ENCODE peak calls at places on chromosomes 12 and 14, in five cellular contexts. One of them, this sample, is unnamed.

GRCh38 chr12:106082216-106083175 is 56.3 kb downstream of the NUAK1 start:
- DNase-seq in activated B cell treated with CpG ODN at 0.5 μM for 24 hours: no peak
- DNase-seq in ovary: no peak
- DNase-seq in activated T-cell treated with anti-CD3 and anti-CD28 coated beads, Interleukin-2, amount 50 U/mL, for 1 hour: no peak
- DNase-seq in stimulated activated CD4-positive, alpha-beta T cell treated with anti-CD3 and anti-CD28 coated beads, Interleukin-1b, Interleukin-23, amount 100 ng/mL, for 48 hours: no peak
- DNase-seq in this sample: no peak

GRCh38 chr12:56957229-56958052 is at the start of gene RDH16:
- DNase-seq in stimulated activated CD4-positive, alpha-beta T cell treated with anti-CD3 and anti-CD28 coated beads, Interleukin-1b, Interleukin-23, amount 100 ng/mL, for 48 hours: no peak
- DNase-seq in activated B cell treated with CpG ODN at 0.5 μM for 24 hours: no peak
- DNase-seq in activated T-cell treated with anti-CD3 and anti-CD28 coated beads, Interleukin-2, amount 50 U/mL, for 1 hour: no peak
- DNase-seq in ovary: no peak
- DNase-seq in this sample: no peak

GRCh38 chr14:35669782-35670181 is 135.8 kb downstream of the INSM2 start:
- DNase-seq in activated T-cell treated with anti-CD3 and anti-CD28 coated beads, Interleukin-2, amount 50 U/mL, for 1 hour: no peak
- DNase-seq in activated B cell treated with CpG ODN at 0.5 μM for 24 hours: no peak
- DNase-seq in ovary: no peak
- DNase-seq in stimulated activated CD4-positive, alpha-beta T cell treated with anti-CD3 and anti-CD28 coated beads, Interleukin-1b, Interleukin-23, amount 100 ng/mL, for 48 hours: no peak
- DNase-seq in this sample: no peak

GRCh38 chr12:114759635-114760034 is 75.7 kb upstream of the TBX3 start:
- DNase-seq in ovary: no peak
- DNase-seq in activated T-cell treated with anti-CD3 and anti-CD28 coated beads, Interleukin-2, amount 50 U/mL, for 1 hour: no peak
- DNase-seq in stimulated activated CD4-positive, alpha-beta T cell treated with anti-CD3 and anti-CD28 coated beads, Interleukin-1b, Interleukin-23, amount 100 ng/mL, for 48 hours: no peak
- DNase-seq in activated B cell treated with CpG ODN at 0.5 μM for 24 hours: no peak
- DNase-seq in this sample: no peak

GRCh38 chr12:117273091-117273490 is 82.8 kb upstream of the FBXO21 start:
- DNase-seq in activated T-cell treated with anti-CD3 and anti-CD28 coated beads, Interleukin-2, amount 50 U/mL, for 1 hour: no peak
- DNase-seq in activated B cell treated with CpG ODN at 0.5 μM for 24 hours: no peak
- DNase-seq in ovary: no peak
- DNase-seq in stimulated activated CD4-positive, alpha-beta T cell treated with anti-CD3 and anti-CD28 coated beads, Interleukin-1b, Interleukin-23, amount 100 ng/mL, for 48 hours: no peak
- DNase-seq in this sample: no peak

GRCh38 chr12:93380480-93381121 is 2.9 kb downstream of the NUDT4 start:
- DNase-seq in stimulated activated CD4-positive, alpha-beta T cell treated with anti-CD3 and anti-CD28 coated beads, Interleukin-1b, Interleukin-23, amount 100 ng/mL, for 48 hours: no peak
- DNase-seq in activated B cell treated with CpG ODN at 0.5 μM for 24 hours: no peak
- DNase-seq in activated T-cell treated with anti-CD3 and anti-CD28 coated beads, Interleukin-2, amount 50 U/mL, for 1 hour: no peak
- DNase-seq in ovary: no peak
- DNase-seq in this sample: no peak

GRCh38 chr14:34539407-34540180 is at the start of gene EAPP:
- DNase-seq in ovary: peak
- DNase-seq in activated T-cell treated with anti-CD3 and anti-CD28 coated beads, Interleukin-2, amount 50 U/mL, for 1 hour: peak
- DNase-seq in stimulated activated CD4-positive, alpha-beta T cell treated with anti-CD3 and anti-CD28 coated beads, Interleukin-1b, Interleukin-23, amount 100 ng/mL, for 48 hours: peak
- DNase-seq in activated B cell treated with CpG ODN at 0.5 μM for 24 hours: peak
- DNase-seq in this sample: peak

GRCh38 chr14:25122188-25122587 is 72.2 kb upstream of the STXBP6 start:
- DNase-seq in ovary: no peak
- DNase-seq in activated T-cell treated with anti-CD3 and anti-CD28 coated beads, Interleukin-2, amount 50 U/mL, for 1 hour: no peak
- DNase-seq in activated B cell treated with CpG ODN at 0.5 μM for 24 hours: no peak
- DNase-seq in stimulated activated CD4-positive, alpha-beta T cell treated with anti-CD3 and anti-CD28 coated beads, Interleukin-1b, Interleukin-23, amount 100 ng/mL, for 48 hours: no peak
- DNase-seq in this sample: no peak

GRCh38 chr12:106333010-106333409 is 24.5 kb upstream of the POLR3B start:
- DNase-seq in activated B cell treated with CpG ODN at 0.5 μM for 24 hours: no peak
- DNase-seq in activated T-cell treated with anti-CD3 and anti-CD28 coated beads, Interleukin-2, amount 50 U/mL, for 1 hour: no peak
- DNase-seq in stimulated activated CD4-positive, alpha-beta T cell treated with anti-CD3 and anti-CD28 coated beads, Interleukin-1b, Interleukin-23, amount 100 ng/mL, for 48 hours: no peak
- DNase-seq in ovary: no peak
- DNase-seq in this sample: no peak

GRCh38 chr12:96210376-96211055 is 16.3 kb downstream of the ELK3 start:
- DNase-seq in activated B cell treated with CpG ODN at 0.5 μM for 24 hours: peak
- DNase-seq in stimulated activated CD4-positive, alpha-beta T cell treated with anti-CD3 and anti-CD28 coated beads, Interleukin-1b, Interleukin-23, amount 100 ng/mL, for 48 hours: peak
- DNase-seq in activated T-cell treated with anti-CD3 and anti-CD28 coated beads, Interleukin-2, amount 50 U/mL, for 1 hour: peak
- DNase-seq in ovary: no peak
- DNase-seq in this sample: no peak

GRCh38 chr14:52044791-52045522 is 23.9 kb downstream of the NID2 start:
- DNase-seq in stimulated activated CD4-positive, alpha-beta T cell treated with anti-CD3 and anti-CD28 coated beads, Interleukin-1b, Interleukin-23, amount 100 ng/mL, for 48 hours: no peak
- DNase-seq in ovary: no peak
- DNase-seq in activated T-cell treated with anti-CD3 and anti-CD28 coated beads, Interleukin-2, amount 50 U/mL, for 1 hour: no peak
- DNase-seq in activated B cell treated with CpG ODN at 0.5 μM for 24 hours: no peak
- DNase-seq in this sample: no peak

GRCh38 chr12:129258781-129259318 is 405.6 kb downstream of the GLT1D1 start:
- DNase-seq in activated B cell treated with CpG ODN at 0.5 μM for 24 hours: no peak
- DNase-seq in activated T-cell treated with anti-CD3 and anti-CD28 coated beads, Interleukin-2, amount 50 U/mL, for 1 hour: no peak
- DNase-seq in ovary: no peak
- DNase-seq in stimulated activated CD4-positive, alpha-beta T cell treated with anti-CD3 and anti-CD28 coated beads, Interleukin-1b, Interleukin-23, amount 100 ng/mL, for 48 hours: no peak
- DNase-seq in this sample: no peak

GRCh38 chr14:90675399-90675798 is 140.8 kb downstream of the TTC7B start:
- DNase-seq in ovary: no peak
- DNase-seq in stimulated activated CD4-positive, alpha-beta T cell treated with anti-CD3 and anti-CD28 coated beads, Interleukin-1b, Interleukin-23, amount 100 ng/mL, for 48 hours: no peak
- DNase-seq in activated T-cell treated with anti-CD3 and anti-CD28 coated beads, Interleukin-2, amount 50 U/mL, for 1 hour: no peak
- DNase-seq in activated B cell treated with CpG ODN at 0.5 μM for 24 hours: no peak
- DNase-seq in this sample: no peak

GRCh38 chr12:7155471-7156034 is 25.4 kb downstream of the CLSTN3 start:
- DNase-seq in activated T-cell treated with anti-CD3 and anti-CD28 coated beads, Interleukin-2, amount 50 U/mL, for 1 hour: no peak
- DNase-seq in activated B cell treated with CpG ODN at 0.5 μM for 24 hours: no peak
- DNase-seq in ovary: no peak
- DNase-seq in stimulated activated CD4-positive, alpha-beta T cell treated with anti-CD3 and anti-CD28 coated beads, Interleukin-1b, Interleukin-23, amount 100 ng/mL, for 48 hours: no peak
- DNase-seq in this sample: peak

GRCh38 chr12:12788675-12789368 is 3.4 kb downstream of the APOLD1 start:
- DNase-seq in ovary: peak
- DNase-seq in stimulated activated CD4-positive, alpha-beta T cell treated with anti-CD3 and anti-CD28 coated beads, Interleukin-1b, Interleukin-23, amount 100 ng/mL, for 48 hours: peak
- DNase-seq in activated T-cell treated with anti-CD3 and anti-CD28 coated beads, Interleukin-2, amount 50 U/mL, for 1 hour: peak
- DNase-seq in activated B cell treated with CpG ODN at 0.5 μM for 24 hours: no peak
- DNase-seq in this sample: no peak

GRCh38 chr12:70178038-70178437 is 65.2 kb upstream of the CNOT2 start:
- DNase-seq in stimulated activated CD4-positive, alpha-beta T cell treated with anti-CD3 and anti-CD28 coated beads, Interleukin-1b, Interleukin-23, amount 100 ng/mL, for 48 hours: no peak
- DNase-seq in ovary: no peak
- DNase-seq in activated T-cell treated with anti-CD3 and anti-CD28 coated beads, Interleukin-2, amount 50 U/mL, for 1 hour: no peak
- DNase-seq in activated B cell treated with CpG ODN at 0.5 μM for 24 hours: no peak
- DNase-seq in this sample: no peak

GRCh38 chr12:117440384-117440783 is 79.0 kb upstream of the NOS1 start:
- DNase-seq in ovary: no peak
- DNase-seq in stimulated activated CD4-positive, alpha-beta T cell treated with anti-CD3 and anti-CD28 coated beads, Interleukin-1b, Interleukin-23, amount 100 ng/mL, for 48 hours: no peak
- DNase-seq in activated B cell treated with CpG ODN at 0.5 μM for 24 hours: no peak
- DNase-seq in activated T-cell treated with anti-CD3 and anti-CD28 coated beads, Interleukin-2, amount 50 U/mL, for 1 hour: no peak
- DNase-seq in this sample: no peak

GRCh38 chr14:37597538-37598084 is 2.2 kb downstream of the TTC6 start:
- DNase-seq in activated T-cell treated with anti-CD3 and anti-CD28 coated beads, Interleukin-2, amount 50 U/mL, for 1 hour: no peak
- DNase-seq in stimulated activated CD4-positive, alpha-beta T cell treated with anti-CD3 and anti-CD28 coated beads, Interleukin-1b, Interleukin-23, amount 100 ng/mL, for 48 hours: no peak
- DNase-seq in ovary: no peak
- DNase-seq in activated B cell treated with CpG ODN at 0.5 μM for 24 hours: no peak
- DNase-seq in this sample: peak

GRCh38 chr12:6135071-6135470 is 10.6 kb upstream of the VWF start:
- DNase-seq in activated B cell treated with CpG ODN at 0.5 μM for 24 hours: no peak
- DNase-seq in activated T-cell treated with anti-CD3 and anti-CD28 coated beads, Interleukin-2, amount 50 U/mL, for 1 hour: no peak
- DNase-seq in ovary: no peak
- DNase-seq in stimulated activated CD4-positive, alpha-beta T cell treated with anti-CD3 and anti-CD28 coated beads, Interleukin-1b, Interleukin-23, amount 100 ng/mL, for 48 hours: no peak
- DNase-seq in this sample: no peak

GRCh38 chr12:574475-575128 is 88.6 kb downstream of the NINJ2 start:
- DNase-seq in activated B cell treated with CpG ODN at 0.5 μM for 24 hours: no peak
- DNase-seq in activated T-cell treated with anti-CD3 and anti-CD28 coated beads, Interleukin-2, amount 50 U/mL, for 1 hour: no peak
- DNase-seq in stimulated activated CD4-positive, alpha-beta T cell treated with anti-CD3 and anti-CD28 coated beads, Interleukin-1b, Interleukin-23, amount 100 ng/mL, for 48 hours: no peak
- DNase-seq in ovary: no peak
- DNase-seq in this sample: no peak

GRCh38 chr14:52781629-52782028 is 9.8 kb downstream of the GNPNAT1 start:
- DNase-seq in activated B cell treated with CpG ODN at 0.5 μM for 24 hours: no peak
- DNase-seq in activated T-cell treated with anti-CD3 and anti-CD28 coated beads, Interleukin-2, amount 50 U/mL, for 1 hour: no peak
- DNase-seq in ovary: no peak
- DNase-seq in stimulated activated CD4-positive, alpha-beta T cell treated with anti-CD3 and anti-CD28 coated beads, Interleukin-1b, Interleukin-23, amount 100 ng/mL, for 48 hours: no peak
- DNase-seq in this sample: no peak

GRCh38 chr12:41962171-41962572 is 182.5 kb downstream of the GXYLT1 start:
- DNase-seq in activated T-cell treated with anti-CD3 and anti-CD28 coated beads, Interleukin-2, amount 50 U/mL, for 1 hour: no peak
- DNase-seq in activated B cell treated with CpG ODN at 0.5 μM for 24 hours: no peak
- DNase-seq in stimulated activated CD4-positive, alpha-beta T cell treated with anti-CD3 and anti-CD28 coated beads, Interleukin-1b, Interleukin-23, amount 100 ng/mL, for 48 hours: no peak
- DNase-seq in ovary: peak
- DNase-seq in this sample: no peak

GRCh38 chr12:3367750-3368444 is 123.1 kb upstream of the PRMT8 start:
- DNase-seq in activated T-cell treated with anti-CD3 and anti-CD28 coated beads, Interleukin-2, amount 50 U/mL, for 1 hour: no peak
- DNase-seq in stimulated activated CD4-positive, alpha-beta T cell treated with anti-CD3 and anti-CD28 coated beads, Interleukin-1b, Interleukin-23, amount 100 ng/mL, for 48 hours: no peak
- DNase-seq in activated B cell treated with CpG ODN at 0.5 μM for 24 hours: no peak
- DNase-seq in ovary: no peak
- DNase-seq in this sample: no peak

GRCh38 chr14:91901449-91902250 is 34.3 kb upstream of the TC2N start:
- DNase-seq in activated T-cell treated with anti-CD3 and anti-CD28 coated beads, Interleukin-2, amount 50 U/mL, for 1 hour: no peak
- DNase-seq in activated B cell treated with CpG ODN at 0.5 μM for 24 hours: no peak
- DNase-seq in stimulated activated CD4-positive, alpha-beta T cell treated with anti-CD3 and anti-CD28 coated beads, Interleukin-1b, Interleukin-23, amount 100 ng/mL, for 48 hours: no peak
- DNase-seq in ovary: peak
- DNase-seq in this sample: no peak

GRCh38 chr14:82385043-82385442 is 851.4 kb upstream of the SEL1L start:
- DNase-seq in stimulated activated CD4-positive, alpha-beta T cell treated with anti-CD3 and anti-CD28 coated beads, Interleukin-1b, Interleukin-23, amount 100 ng/mL, for 48 hours: no peak
- DNase-seq in ovary: no peak
- DNase-seq in activated T-cell treated with anti-CD3 and anti-CD28 coated beads, Interleukin-2, amount 50 U/mL, for 1 hour: no peak
- DNase-seq in activated B cell treated with CpG ODN at 0.5 μM for 24 hours: no peak
- DNase-seq in this sample: no peak

GRCh38 chr14:96349286-96350075 is 13.7 kb downstream of the ATG2B start:
- DNase-seq in activated B cell treated with CpG ODN at 0.5 μM for 24 hours: no peak
- DNase-seq in ovary: no peak
- DNase-seq in stimulated activated CD4-positive, alpha-beta T cell treated with anti-CD3 and anti-CD28 coated beads, Interleukin-1b, Interleukin-23, amount 100 ng/mL, for 48 hours: no peak
- DNase-seq in activated T-cell treated with anti-CD3 and anti-CD28 coated beads, Interleukin-2, amount 50 U/mL, for 1 hour: no peak
- DNase-seq in this sample: no peak